ENCODE peak calls at places on chromosome 15, in nine cellular contexts. N is H1, W is ovary, H is esophagus muscularis mucosa, E is tibial nerve, R is K562, D is suprapubic skin, T is transverse colon, O is A549. Y is an unnamed sample.

GRCh38 chr15:39075311-39075710 is 505.6 kb upstream of the THBS1 start:
- DNase-seq in W (no peak), O (no peak), D (no peak), R (no peak), T (no peak), H (no peak), E (no peak), N (no peak), Y (no peak)

GRCh38 chr15:60076582-60077263 is 72.6 kb downstream of the FOXB1 start:
- DNase-seq in O (no peak), R (no peak), H (no peak), W (no peak), D (no peak), E (no peak), N (no peak), T (no peak), Y (no peak)

GRCh38 chr15:36126194-36126593 is 453.2 kb upstream of the CDIN1 start:
- DNase-seq in E (no peak), T (no peak), W (no peak), R (no peak), O (no peak), H (no peak), N (no peak), D (no peak), Y (no peak)

GRCh38 chr15:36469567-36469966 is 109.9 kb upstream of the CDIN1 start:
- DNase-seq in W (no peak), T (no peak), H (no peak), R (no peak), O (no peak), D (no peak), E (no peak), N (no peak), Y (no peak)

GRCh38 chr15:33226559-33227181 is 32.2 kb upstream of the FMN1 start:
- DNase-seq in W (no peak), D (no peak), E (no peak), H (peak), R (no peak), O (peak), T (peak), N (no peak), Y (no peak)

GRCh38 chr15:81255596-81255995 is 58.9 kb downstream of the IL16 start:
- DNase-seq in T (no peak), E (no peak), W (no peak), O (no peak), H (no peak), D (no peak), R (no peak), N (no peak), Y (no peak)

GRCh38 chr15:91456921-91457320 is 356.9 kb downstream of the SV2B start:
- DNase-seq in W (no peak), D (no peak), E (no peak), O (no peak), R (no peak), N (no peak), T (no peak), H (no peak), Y (no peak)

GRCh38 chr15:55248895-55249294 is 40.7 kb downstream of the RAB27A start:
- DNase-seq in H (no peak), D (no peak), T (no peak), E (no peak), R (no peak), O (no peak), W (no peak), N (no peak), Y (no peak)

GRCh38 chr15:26702381-26702780 is 70.5 kb downstream of the GABRB3 start:
- DNase-seq in E (no peak), N (no peak), R (no peak), D (no peak), T (no peak), H (no peak), W (no peak), O (no peak), Y (no peak)

GRCh38 chr15:31300208-31300661 is 26.4 kb upstream of the KLF13 start:
- DNase-seq in E (peak), D (peak), R (no peak), N (peak), W (peak), O (no peak), T (no peak), H (peak), Y (peak)

GRCh38 chr15:51536965-51537574 is 85.5 kb downstream of the DMXL2 start:
- DNase-seq in R (peak), N (no peak), H (no peak), O (peak), D (no peak), W (no peak), E (no peak), T (no peak), Y (no peak)

GRCh38 chr15:83365370-83365938 is 81.0 kb upstream of the BNC1 start:
- DNase-seq in O (peak), W (peak), D (no peak), N (peak), H (no peak), T (peak), E (no peak), R (no peak), Y (no peak)

GRCh38 chr15:50107157-50107556 is 11.9 kb downstream of the ATP8B4 start:
- DNase-seq in E (no peak), W (no peak), H (no peak), D (no peak), R (no peak), T (no peak), O (no peak), N (no peak), Y (no peak)

GRCh38 chr15:35506272-35506870 is 39.6 kb downstream of the DPH6 start:
- DNase-seq in T (no peak), D (no peak), R (no peak), N (no peak), W (no peak), O (no peak), E (no peak), H (no peak), Y (no peak)

GRCh38 chr15:80967451-80967850 is 22.2 kb downstream of the MESD start:
- DNase-seq in T (no peak), D (peak), H (no peak), E (no peak), R (no peak), O (no peak), N (peak), W (no peak), Y (no peak)

GRCh38 chr15:36428102-36428845 is 151.2 kb upstream of the CDIN1 start:
- DNase-seq in T (no peak), O (peak), H (no peak), R (peak), E (no peak), N (no peak), W (no peak), D (no peak), Y (no peak)

GRCh38 chr15:69629631-69630161 is 177.1 kb downstream of the RPLP1 start:
- DNase-seq in R (no peak), D (no peak), H (peak), T (no peak), W (no peak), E (no peak), O (no peak), N (no peak), Y (no peak)

GRCh38 chr15:82414536-82415191 is 15.0 kb upstream of the GOLGA6L9 start:
- DNase-seq in T (no peak), H (no peak), N (no peak), D (no peak), R (no peak), O (peak), E (no peak), W (no peak), Y (no peak)

GRCh38 chr15:46933332-46933731 is 784.0 kb upstream of the SEMA6D start:
- DNase-seq in R (no peak), N (no peak), O (no peak), E (no peak), T (no peak), D (no peak), W (no peak), H (no peak), Y (no peak)

GRCh38 chr15:39140060-39140604 is 440.7 kb upstream of the THBS1 start:
- DNase-seq in W (no peak), R (peak), N (no peak), T (no peak), O (peak), H (no peak), E (no peak), D (no peak), Y (no peak)

GRCh38 chr15:83160741-83161140 is 46.9 kb downstream of the HDGFL3 start:
- DNase-seq in H (no peak), E (no peak), T (no peak), W (no peak), D (no peak), R (no peak), N (no peak), O (no peak), Y (no peak)

DNA sequence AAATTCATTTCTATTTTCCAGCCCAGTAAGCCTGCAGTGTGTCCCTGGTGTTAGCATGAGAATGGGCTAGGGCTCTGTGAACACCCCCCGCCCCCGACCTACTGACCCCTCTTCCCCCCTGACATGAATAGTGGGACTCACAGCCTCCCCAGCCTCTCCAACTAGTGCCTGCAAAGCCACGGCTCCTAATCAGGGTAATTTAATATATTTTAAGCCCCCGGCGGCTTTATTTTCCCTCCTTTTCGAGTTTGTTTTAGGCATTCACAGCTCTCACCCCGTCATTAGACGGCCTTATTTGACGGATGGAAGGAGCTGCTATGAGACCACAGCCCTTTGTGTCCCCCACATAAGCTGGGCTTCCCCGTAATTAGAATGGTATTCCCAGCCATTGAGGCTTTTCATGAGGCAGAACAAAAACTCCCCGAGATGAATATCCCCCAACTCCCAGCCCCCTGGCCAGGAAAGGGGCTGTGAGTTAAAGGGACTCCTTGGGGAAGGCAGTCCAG is 78.3 kb upstream of the POLG start:
- DNase-seq in D (no peak), O (no peak), W (no peak), H (no peak), T (no peak), N (no peak), R (no peak), E (no peak), Y (no peak)
- H3K27ac ChIP-seq in D (no peak), O (no peak), W (no peak), H (no peak), T (no peak), N (no peak), R (no peak), E (no peak), Y (no peak)

DNA sequence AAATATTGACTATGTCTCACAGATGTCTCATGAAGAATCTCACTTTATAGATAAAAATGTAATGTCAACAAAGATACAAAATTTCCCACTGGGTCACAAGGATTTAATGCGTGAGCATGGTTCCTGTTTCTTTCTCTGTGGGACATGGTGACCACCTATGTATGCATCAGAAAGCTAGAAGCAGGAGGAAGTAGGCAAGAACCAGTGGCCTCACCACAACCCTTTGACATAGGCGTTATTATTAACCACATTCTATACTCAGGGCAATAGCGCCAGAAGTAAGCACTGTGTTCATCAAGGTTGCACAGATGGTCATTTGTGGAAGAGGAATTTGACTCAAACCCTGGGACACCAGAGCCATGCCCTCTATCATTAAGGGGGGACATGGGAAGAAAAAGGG is 11.7 kb upstream of the ADAMTS17 start:
- DNase-seq in R (no peak), H (no peak), E (no peak), O (no peak), D (no peak), N (no peak), T (no peak), W (no peak), Y (no peak)
- TF ChIP-seq EP300 in R (no peak), H (no peak), E (no peak), O (no peak), D (no peak), N (no peak), T (no peak), W (no peak), Y (no peak)

GRCh38 chr15:85591622-85592021 is 203.1 kb downstream of the KLHL25 start:
- DNase-seq in H (no peak), E (no peak), R (no peak), W (no peak), O (no peak), T (no peak), N (no peak), D (no peak), Y (no peak)
- H3K27ac ChIP-seq in H (peak), E (no peak), R (no peak), W (no peak), O (peak), T (no peak), N (no peak), D (peak), Y (no peak)

GRCh38 chr15:48395532-48396011 is 64.3 kb downstream of the DUT start:
- DNase-seq in R (no peak), H (no peak), T (peak), D (peak), E (peak), W (no peak), O (no peak), N (no peak), Y (peak)
- TF ChIP-seq EP300 in R (no peak), H (no peak), T (no peak), D (no peak), E (peak), W (no peak), O (no peak), N (no peak), Y (no peak)

DNA sequence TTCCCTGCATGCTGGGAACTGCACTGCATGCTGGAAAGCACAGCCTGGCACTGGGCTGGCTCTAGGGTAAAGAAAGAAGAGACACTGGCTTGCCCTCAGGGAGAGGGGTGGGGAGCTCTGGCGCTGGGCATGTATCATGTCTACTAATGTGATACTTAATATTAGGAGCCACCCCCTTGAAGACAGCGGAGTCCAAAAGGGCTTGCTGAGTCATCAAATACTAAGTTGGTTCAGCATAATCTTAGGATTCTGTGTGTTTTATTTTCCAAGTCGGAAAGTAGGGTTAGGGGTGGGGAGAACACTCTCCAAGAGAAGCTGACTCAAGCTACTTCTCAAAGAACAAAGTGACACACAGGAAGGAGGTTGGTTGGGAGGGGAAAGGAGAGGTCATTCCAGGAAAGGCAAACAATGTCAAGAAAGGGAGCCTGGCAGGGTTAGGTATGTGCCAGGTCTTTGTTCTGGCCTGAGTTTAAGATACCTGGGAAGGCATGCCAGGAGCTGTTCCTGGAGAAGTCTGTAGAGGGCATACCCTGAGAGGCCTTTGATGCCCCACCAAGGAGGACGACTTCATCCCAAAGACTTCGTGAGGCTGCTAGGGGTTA is 237.8 kb upstream of the NR2E3 start:
- DNase-seq in E (no peak), T (no peak), R (no peak), H (peak), N (no peak), W (no peak), O (peak), D (no peak), Y (no peak)
- H3K27ac ChIP-seq in E (no peak), T (no peak), R (no peak), H (no peak), N (no peak), W (no peak), O (peak), D (peak), Y (no peak)

GRCh38 chr15:73956276-73957086 is 30.2 kb downstream of the LOXL1 start:
- DNase-seq in E (no peak), T (no peak), R (no peak), H (no peak), O (no peak), W (peak), N (no peak), D (no peak), Y (peak)
- TF ChIP-seq EP300 in E (no peak), T (no peak), R (no peak), H (no peak), O (no peak), W (no peak), N (no peak), D (no peak), Y (no peak)

DNA sequence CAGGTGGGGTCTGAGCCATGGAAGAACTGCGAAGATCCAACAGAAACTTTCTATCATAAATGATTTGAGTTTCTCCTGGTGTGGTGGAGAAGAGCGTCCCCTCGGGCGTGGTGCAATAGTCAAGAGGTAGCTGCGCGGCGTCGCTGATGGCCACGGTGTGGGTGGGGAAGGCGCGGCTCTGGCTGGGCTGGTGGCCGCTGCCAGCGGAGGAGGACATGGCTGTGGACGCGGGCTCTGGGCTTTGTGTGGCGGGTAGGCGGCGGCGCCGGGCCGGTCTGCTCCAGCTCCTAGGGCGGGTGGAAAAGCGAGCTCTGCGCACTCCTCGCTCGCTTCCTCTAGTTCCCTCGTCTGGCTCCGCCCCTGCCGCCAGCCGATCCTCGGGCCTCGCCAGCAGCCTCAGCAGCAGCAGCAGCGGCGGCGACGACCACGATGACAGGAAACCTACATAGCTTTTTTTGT is 5.9 kb downstream of the STARD9 start:
- DNase-seq in O (peak), N (peak), D (peak), E (peak), R (peak), H (peak), W (peak), T (peak), Y (peak)
- H3K27ac ChIP-seq in O (peak), N (no peak), D (peak), E (peak), R (no peak), H (peak), W (peak), T (peak), Y (peak)

DNA sequence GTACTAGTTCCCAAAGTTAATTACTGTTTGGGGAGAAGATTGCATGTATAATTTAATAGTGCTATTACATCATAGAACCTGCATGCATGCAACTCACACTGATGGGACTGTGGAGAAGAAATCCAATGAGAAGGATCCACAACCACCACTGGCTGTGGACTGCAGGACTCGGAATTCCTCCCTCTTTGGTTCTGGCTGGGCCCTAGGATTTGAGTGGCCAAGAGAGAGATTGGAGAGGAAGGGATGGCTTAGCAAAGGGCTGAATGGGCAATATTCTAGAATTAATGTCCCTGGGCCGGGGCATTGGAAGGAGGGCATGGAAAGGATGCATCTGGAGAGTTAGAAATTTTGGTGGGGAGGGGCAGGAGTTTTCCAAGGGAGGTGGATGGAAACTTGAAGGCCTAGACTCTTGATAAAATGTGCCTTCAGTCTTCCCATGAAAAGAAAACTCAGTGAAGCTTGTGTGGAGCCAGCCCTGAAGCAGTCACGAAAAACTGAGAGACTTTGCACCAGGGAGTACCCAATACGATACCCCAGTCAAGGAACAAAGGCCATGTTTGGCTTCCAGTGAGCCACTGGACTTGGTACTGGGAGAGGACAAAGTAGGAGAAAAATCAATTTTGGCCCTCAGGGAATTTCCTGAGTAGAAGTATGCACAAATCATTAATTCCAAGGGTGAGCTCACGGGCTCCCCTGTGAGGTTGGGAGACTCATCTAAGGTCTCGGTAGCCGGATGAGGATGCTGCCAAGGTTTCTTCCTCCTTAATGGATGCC is 31.4 kb upstream of the TPM1 start:
- DNase-seq in O (no peak), T (no peak), W (no peak), N (no peak), D (no peak), R (no peak), H (no peak), E (no peak), Y (no peak)
- TF ChIP-seq EP300 in O (no peak), T (no peak), W (no peak), N (no peak), D (no peak), R (no peak), H (no peak), E (no peak), Y (no peak)

DNA sequence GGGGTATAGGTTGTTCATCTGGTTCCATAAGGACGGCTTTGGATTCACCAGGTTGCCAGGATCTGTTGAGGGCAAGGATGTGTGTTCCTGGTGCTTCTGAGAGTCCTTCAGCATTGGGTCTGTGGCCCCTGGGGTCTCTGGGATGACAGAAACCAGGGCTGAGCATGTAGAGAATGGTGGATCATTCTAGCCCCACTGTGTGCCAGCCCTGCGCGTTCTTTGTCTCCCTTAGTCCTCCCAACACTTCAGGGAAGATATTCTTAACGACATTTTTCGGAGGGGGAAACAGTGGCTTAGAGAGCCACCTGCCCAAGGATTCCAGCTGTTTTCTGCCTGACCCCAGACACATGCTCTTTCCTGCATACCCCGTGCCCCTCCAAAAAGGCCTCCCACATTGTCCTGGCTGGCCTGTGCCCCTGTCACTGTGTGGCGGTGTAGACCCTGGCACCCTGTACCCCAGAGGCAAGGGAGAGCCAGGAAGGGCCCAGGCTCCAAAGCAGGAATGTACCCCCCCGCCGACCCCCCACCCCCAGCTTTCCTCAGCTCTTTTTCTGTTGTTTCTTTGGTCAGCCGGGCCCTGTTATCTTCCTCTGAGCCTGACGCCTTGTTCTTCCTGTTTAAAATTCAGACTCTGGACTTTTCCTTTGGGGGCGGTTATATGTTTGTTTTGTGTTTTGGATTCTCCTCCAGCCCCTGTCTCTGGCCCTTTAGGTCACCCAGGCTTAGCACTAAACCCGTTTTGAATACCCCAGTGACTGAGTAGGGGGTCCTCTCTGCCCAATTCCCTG is 57.8 kb upstream of the SMAD6 start:
- DNase-seq in D (no peak), T (no peak), R (no peak), W (no peak), H (no peak), E (no peak), O (no peak), N (no peak), Y (no peak)
- H3K27ac ChIP-seq in D (no peak), T (no peak), R (peak), W (no peak), H (no peak), E (no peak), O (peak), N (no peak), Y (no peak)

Y was measured in sigmoid colon.